ENCODE peak calls at places on chromosomes 13 and 19, in seven cellular contexts. V, Y, W, N, G, K and F are unnamed samples.

GRCh38 chr19:12411893-12412292 is 10.8 kb upstream of the ZNF799 start:
- DNase-seq in V (no peak), K (no peak), G (no peak), N (no peak), Y (no peak), W (no peak), F (no peak)

GRCh38 chr19:11453468-11454341 is 18.3 kb downstream of the PRKCSH start:
- DNase-seq in V (no peak), N (no peak), G (no peak), K (no peak), Y (no peak), W (no peak), F (no peak)

GRCh38 chr13:52806029-52806428 is 42.4 kb downstream of the PCDH8 start:
- DNase-seq in W (no peak), V (no peak), G (no peak), Y (no peak), N (no peak), K (no peak), F (no peak)

GRCh38 chr13:72864142-72865035 is 82.5 kb downstream of the PIBF1 start:
- DNase-seq in N (peak), G (no peak), K (no peak), W (no peak), V (no peak), Y (no peak), F (peak)

GRCh38 chr19:38838208-38838985 is 6.8 kb upstream of the ECH1 start:
- DNase-seq in N (no peak), G (peak), K (no peak), W (peak), V (no peak), Y (no peak), F (peak)

GRCh38 chr19:8261881-8262280 is 46.3 kb downstream of the CD320 start:
- DNase-seq in W (no peak), G (no peak), K (peak), N (no peak), Y (no peak), V (no peak), F (no peak)

GRCh38 chr13:94121686-94122085 is 357.8 kb downstream of the DCT start:
- DNase-seq in K (no peak), G (peak), W (no peak), Y (no peak), N (peak), V (no peak), F (peak)

GRCh38 chr19:16266586-16266942 is 58.1 kb upstream of the KLF2 start:
- DNase-seq in G (no peak), W (no peak), N (no peak), K (no peak), Y (no peak), V (no peak), F (no peak)

GRCh38 chr13:43132228-43132627 is 108.8 kb downstream of the DNAJC15 start:
- DNase-seq in G (peak), N (peak), V (no peak), Y (no peak), W (peak), K (no peak), F (peak)

GRCh38 chr13:113537909-113538688 is 46.5 kb upstream of the TFDP1 start:
- DNase-seq in V (no peak), Y (no peak), K (no peak), N (no peak), G (no peak), W (no peak), F (no peak)

GRCh38 chr13:70634893-70635292 is 526.6 kb upstream of the KLHL1 start:
- DNase-seq in N (no peak), K (no peak), V (no peak), W (no peak), G (no peak), Y (no peak), F (no peak)

GRCh38 chr19:6273701-6274601 is 5.8 kb downstream of the MLLT1 start:
- DNase-seq in W (peak), K (no peak), N (peak), V (peak), G (peak), Y (no peak), F (peak)

GRCh38 chr13:42906257-42906656 is 85.8 kb downstream of the EPSTI1 start:
- DNase-seq in Y (no peak), G (peak), W (no peak), N (no peak), V (no peak), K (no peak), F (no peak)

GRCh38 chr13:31629085-31629785 is 110.1 kb upstream of the RXFP2 start:
- DNase-seq in N (peak), W (no peak), G (no peak), K (no peak), V (no peak), Y (no peak), F (peak)

GRCh38 chr13:111117961-111118360 is 2.9 kb downstream of the ARHGEF7 start:
- DNase-seq in K (no peak), G (no peak), W (no peak), N (no peak), Y (no peak), V (no peak), F (no peak)

GRCh38 chr13:24187185-24187584 is 26.7 kb downstream of the SPATA13 start:
- DNase-seq in V (no peak), G (peak), N (no peak), K (no peak), W (no peak), Y (no peak), F (no peak)

GRCh38 chr19:8241646-8242045 is 32.5 kb downstream of the CERS4 start:
- DNase-seq in N (no peak), G (no peak), V (no peak), Y (no peak), W (no peak), K (no peak), F (no peak)

GRCh38 chr13:52393572-52394357 is 12.2 kb downstream of the THSD1 start:
- DNase-seq in Y (no peak), G (no peak), V (no peak), K (no peak), N (no peak), W (no peak), F (no peak)

GRCh38 chr13:102322211-102322610 is 79.6 kb downstream of the FGF14 start:
- DNase-seq in G (no peak), V (no peak), N (no peak), K (no peak), Y (no peak), W (no peak), F (no peak)